ENCODE peak calls at places on chromosome 5, in eight cellular contexts. W, A, J, T, S, U, P and E are unnamed samples. For H3K4me1, the result is how much of the 10 kb centered on the place peaks cover.

GRCh38 chr5:109105631-109106267 is 304.0 kb downstream of the PJA2 start:
- DNase-seq in W (no peak), A (no peak), J (peak), T (no peak), S (no peak), U (peak), P (no peak), E (no peak)

GRCh38 chr5:175521313-175521833 is 43.0 kb downstream of the SFXN1 start:
- DNase-seq in W (no peak), A (no peak), J (no peak), T (no peak), S (no peak), U (no peak), P (no peak), E (no peak)

GRCh38 chr5:88976914-88977313 is 93.9 kb upstream of the MEF2C start:
- DNase-seq in W (no peak), A (no peak), J (no peak), T (no peak), S (no peak), U (no peak), P (no peak), E (no peak)

GRCh38 chr5:1230551-1230950 is 5.4 kb downstream of the SLC6A18 start:
- DNase-seq in W (no peak), A (no peak), J (no peak), T (no peak), S (no peak), U (no peak), P (no peak), E (no peak)

GRCh38 chr5:176716320-176716719 is 69.0 kb downstream of the TSPAN17 start:
- DNase-seq in W (no peak), A (no peak), J (peak), T (no peak), S (peak), U (peak), P (peak), E (no peak)

GRCh38 chr5:125612356-125613149 is 810.7 kb upstream of the GRAMD2B start:
- DNase-seq in W (no peak), A (no peak), J (no peak), T (no peak), S (peak), U (no peak), P (peak), E (no peak)

GRCh38 chr5:95565280-95565920 is 10.5 kb downstream of the ARSK start:
- DNase-seq in W (no peak), A (no peak), J (no peak), T (no peak), S (no peak), U (peak), P (no peak), E (no peak)

GRCh38 chr5:178640331-178641045 is 13.6 kb upstream of the CLK4 start:
- DNase-seq in W (no peak), A (no peak), J (no peak), T (no peak), S (no peak), U (no peak), P (no peak), E (no peak)

GRCh38 chr5:58913591-58913990 is 330.7 kb downstream of the RAB3C start:
- DNase-seq in W (no peak), A (no peak), J (no peak), T (no peak), S (no peak), U (no peak), P (no peak), E (no peak)

GRCh38 chr5:157049605-157050004 is 9.3 kb downstream of the HAVCR1 start:
- DNase-seq in W (no peak), A (no peak), J (no peak), T (no peak), S (no peak), U (peak), P (no peak), E (no peak)

GRCh38 chr5:115262405-115263247 is at the start of gene PGGT1B:
- DNase-seq in W (peak), A (peak), J (peak), T (peak), S (peak), U (peak), P (peak), E (peak)

GRCh38 chr5:142837274-142837673 is 67.1 kb downstream of the ARHGAP26 start:
- DNase-seq in W (no peak), A (no peak), J (no peak), T (no peak), S (no peak), U (no peak), P (no peak), E (no peak)

GRCh38 chr5:150568663-150569062 is 60.7 kb downstream of the NDST1 start:
- DNase-seq in W (no peak), A (no peak), J (no peak), T (peak), S (no peak), U (no peak), P (no peak), E (peak)

GRCh38 chr5:76477061-76477460 is 74.0 kb downstream of the IQGAP2 start:
- DNase-seq in W (no peak), A (no peak), J (no peak), T (no peak), S (no peak), U (no peak), P (no peak), E (no peak)

GRCh38 chr5:91357012-91357634 is 26.0 kb downstream of the ARRDC3 start:
- DNase-seq in W (no peak), A (no peak), J (no peak), T (no peak), S (peak), U (no peak), P (no peak), E (no peak)

GRCh38 chr5:74055446-74056097 is 429.6 kb downstream of the ARHGEF28 start:
- DNase-seq in W (no peak), A (no peak), J (no peak), T (no peak), S (no peak), U (no peak), P (no peak), E (no peak)

GRCh38 chr5:68875351-68875750 is 218.5 kb upstream of the SLC30A5 start:
- DNase-seq in W (no peak), A (no peak), J (no peak), T (no peak), S (no peak), U (no peak), P (no peak), E (no peak)

GRCh38 chr5:123176224-123176937 is 87.3 kb downstream of the PRDM6 start:
- DNase-seq in W (no peak), A (no peak), J (no peak), T (no peak), S (no peak), U (peak), P (no peak), E (no peak)

GRCh38 chr5:154858972-154859950 is 834 bp downstream of the CNOT8 start:
- DNase-seq in W (no peak), A (no peak), J (no peak), T (no peak), S (no peak), U (no peak), P (peak), E (no peak)

GRCh38 chr5:96058084-96058483 is 96.4 kb upstream of the ELL2 start:
- DNase-seq in W (no peak), A (no peak), J (no peak), T (no peak), S (no peak), U (no peak), P (no peak), E (no peak)

GRCh38 chr5:74595143-74595915 is 45.2 kb downstream of the ENC1 start:
- DNase-seq in W (no peak), A (no peak), J (no peak), T (no peak), S (peak), U (peak), P (peak), E (no peak)

GRCh38 chr5:132898094-132898493 is 24.6 kb downstream of the LEAP2 start:
- DNase-seq in W (no peak), A (no peak), J (no peak), T (no peak), S (no peak), U (no peak), P (no peak), E (no peak)

GRCh38 chr5:125485003-125485641 is 738.7 kb upstream of the ZNF608 start:
- DNase-seq in W (no peak), A (no peak), J (peak), T (no peak), S (peak), U (peak), P (peak), E (peak)

GRCh38 chr5:122415481-122416120 is 103.6 kb downstream of the SNCAIP start:
- DNase-seq in W (peak), A (no peak), J (peak), T (no peak), S (peak), U (peak), P (peak), E (no peak)

GRCh38 chr5:61991861-61992260 is 314.1 kb upstream of the KIF2A start:
- DNase-seq in W (no peak), A (no peak), J (no peak), T (no peak), S (no peak), U (peak), P (no peak), E (no peak)

GRCh38 chr5:58986281-58986680 is 403.4 kb downstream of the RAB3C start:
- DNase-seq in W (no peak), A (no peak), J (no peak), T (no peak), S (no peak), U (no peak), P (no peak), E (no peak)

GRCh38 chr5:30405821-30406220 is 787.7 kb upstream of the CDH6 start:
- DNase-seq in W (no peak), A (no peak), J (no peak), T (no peak), S (no peak), U (peak), P (no peak), E (no peak)

GRCh38 chr5:30398427-30398826 is 795.1 kb upstream of the CDH6 start:
- DNase-seq in W (no peak), A (no peak), J (no peak), T (no peak), S (no peak), U (no peak), P (no peak), E (no peak)

GRCh38 chr5:30401479-30402058 is 791.9 kb upstream of the CDH6 start:
- DNase-seq in W (no peak), A (no peak), J (peak), T (no peak), S (peak), U (peak), P (peak), E (no peak)
- TF ChIP-seq CTCF in W (peak), A (no peak), J (peak), T (peak), S (peak), U (peak), P (peak), E (peak)

GRCh38 chr5:171309526-171310333 is 682 bp downstream of the TLX3 start:
- DNase-seq in W (no peak), A (peak), J (no peak), T (no peak), S (peak), U (no peak), P (no peak), E (no peak)
- H3K4me1 ChIP-seq in W (under half), A (under half), J (under half), T (half or more), S (under half), U (under half), P (under half), E (under half)

GRCh38 chr5:140040358-140040757 is 2.7 kb downstream of the NRG2 start:
- DNase-seq in W (no peak), A (no peak), J (no peak), T (no peak), S (no peak), U (no peak), P (no peak), E (no peak)

GRCh38 chr5:140039561-140039960 is 3.5 kb downstream of the NRG2 start:
- DNase-seq in W (no peak), A (no peak), J (no peak), T (no peak), S (peak), U (no peak), P (peak), E (no peak)

GRCh38 chr5:140035881-140036280 is 7.2 kb downstream of the NRG2 start:
- DNase-seq in W (no peak), A (no peak), J (no peak), T (no peak), S (no peak), U (no peak), P (no peak), E (no peak)

GRCh38 chr5:140037012-140037411 is 6.1 kb downstream of the NRG2 start:
- DNase-seq in W (no peak), A (no peak), J (no peak), T (no peak), S (no peak), U (no peak), P (no peak), E (no peak)

DNA sequence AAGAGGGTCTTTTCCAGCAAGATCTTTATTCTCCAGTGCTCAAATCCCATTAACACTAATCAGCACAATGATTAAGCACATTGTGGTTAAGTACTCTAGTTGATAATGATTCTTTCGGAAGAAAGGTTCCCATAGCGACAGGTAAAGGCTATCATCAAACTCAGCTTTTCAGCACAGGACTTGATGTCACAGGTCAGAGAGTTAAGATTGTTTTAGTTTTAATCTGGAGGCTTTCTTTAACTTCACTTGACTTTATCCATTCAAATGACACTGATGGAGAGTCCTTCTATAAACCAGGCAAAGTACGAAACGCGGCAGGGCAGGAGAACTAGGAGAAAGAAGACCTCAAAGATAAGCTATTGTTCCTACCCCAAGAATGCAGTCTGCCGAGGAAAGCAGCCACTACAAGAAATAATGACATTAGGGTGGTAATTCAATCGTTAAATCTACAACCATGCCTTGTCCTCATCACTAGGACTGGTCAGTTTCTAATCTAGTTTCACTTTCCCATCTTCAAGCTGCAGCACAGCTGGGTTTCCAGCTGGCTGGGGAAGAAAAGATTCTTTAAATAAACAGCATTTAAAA is 4.6 kb downstream of the NRG2 start:
- DNase-seq in W (no peak), A (no peak), J (no peak), T (no peak), S (no peak), U (no peak), P (no peak), E (no peak)
- H3K27ac ChIP-seq in W (peak), A (no peak), J (no peak), T (peak), S (peak), U (no peak), P (no peak), E (no peak)

DNA sequence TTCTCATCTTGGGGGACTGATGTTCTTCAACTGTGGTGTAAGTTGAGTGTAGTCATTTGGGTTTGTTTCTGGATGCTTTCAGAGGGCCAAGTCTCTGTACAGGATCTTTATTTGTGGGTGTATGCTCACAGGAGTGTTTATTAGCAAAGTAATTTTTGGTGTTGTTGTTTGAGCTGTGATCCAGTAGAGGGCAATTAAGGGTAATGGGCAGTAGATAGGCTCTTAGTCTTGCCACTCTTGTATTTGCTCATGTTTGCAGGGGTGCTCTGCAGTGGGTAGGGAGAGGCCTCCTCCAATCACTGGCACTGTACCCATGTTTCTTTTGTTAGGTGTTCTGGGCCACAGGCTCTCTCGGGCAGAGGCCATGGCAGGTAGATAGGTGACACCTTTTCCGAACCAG is 45.9 kb upstream of the ITGA2 start:
- DNase-seq in W (no peak), A (no peak), J (no peak), T (no peak), S (no peak), U (no peak), P (no peak), E (no peak)
- TF ChIP-seq CTCF in W (no peak), A (no peak), J (peak), T (no peak), S (no peak), U (no peak), P (peak), E (peak)

DNA sequence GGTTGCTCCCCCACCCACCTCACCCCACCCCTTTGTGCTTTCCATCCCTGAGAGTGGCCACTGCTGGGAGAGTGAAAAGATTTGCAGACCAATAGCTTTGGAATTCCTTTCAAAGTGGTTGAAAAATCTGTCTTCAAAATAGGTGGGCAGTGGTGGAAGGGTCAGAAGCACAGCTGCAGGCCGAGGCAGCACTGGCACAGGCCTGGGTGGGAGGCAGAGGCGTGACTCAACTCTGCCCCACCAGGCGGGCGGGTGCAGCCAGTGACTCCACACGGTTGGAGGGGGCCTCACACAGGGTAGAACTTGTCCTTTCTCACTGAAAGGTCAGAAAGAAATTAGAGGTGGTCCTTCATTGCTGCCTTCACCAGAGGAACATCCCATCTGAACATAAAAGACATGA is 214.9 kb upstream of the TBCA start:
- DNase-seq in W (no peak), A (no peak), J (no peak), T (no peak), S (no peak), U (no peak), P (no peak), E (no peak)
- H3K4me1 ChIP-seq in W (under half), A (under half), J (under half), T (under half), S (under half), U (under half), P (under half), E (under half)

DNA sequence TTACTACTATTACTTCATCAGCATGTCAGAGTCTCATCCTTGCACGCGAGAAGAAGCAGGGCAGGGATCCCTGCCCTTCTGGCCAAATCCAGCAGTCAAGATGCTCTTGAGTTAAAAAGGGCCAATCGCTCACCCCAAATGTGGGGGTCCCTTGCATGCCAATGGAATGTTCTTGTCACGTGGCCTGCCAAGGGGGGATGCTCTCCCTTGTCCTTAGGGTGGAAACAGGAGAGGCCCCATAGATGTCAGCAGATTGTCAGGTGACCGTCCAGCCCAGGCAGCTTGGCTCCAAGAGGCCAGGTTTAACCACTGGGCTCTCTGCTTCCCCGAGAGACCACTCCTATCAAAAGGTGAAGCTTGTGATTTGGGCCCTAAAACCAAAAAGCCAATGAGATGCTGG is 25.3 kb upstream of the DUSP1 start:
- DNase-seq in W (peak), A (no peak), J (no peak), T (no peak), S (no peak), U (no peak), P (peak), E (no peak)
- H3K27ac ChIP-seq in W (peak), A (peak), J (no peak), T (no peak), S (no peak), U (peak), P (no peak), E (peak)